ENCODE peak calls at places on chromosomes 12 and 14, in four cellular contexts. One of them, this sample, is unnamed.

GRCh38 chr14:37094502-37094901 is 77.9 kb downstream of the SLC25A21 start:
- DNase-seq in AG04449: no peak
- DNase-seq in A549: no peak
- DNase-seq in ovary: no peak
- DNase-seq in this sample: no peak

GRCh38 chr14:24098229-24098926 is 4.3 kb downstream of the PCK2 start:
- DNase-seq in A549: no peak
- DNase-seq in AG04449: no peak
- DNase-seq in ovary: no peak
- DNase-seq in this sample: no peak

GRCh38 chr12:30043151-30043550 is 259.4 kb upstream of the TMTC1 start:
- DNase-seq in AG04449: no peak
- DNase-seq in A549: no peak
- DNase-seq in ovary: no peak
- DNase-seq in this sample: no peak

GRCh38 chr14:100168515-100168914 is 9.1 kb upstream of the DEGS2 start:
- DNase-seq in AG04449: no peak
- DNase-seq in ovary: no peak
- DNase-seq in A549: no peak
- DNase-seq in this sample: no peak

GRCh38 chr12:83886479-83886878 is 1026.1 kb downstream of the SLC6A15 start:
- DNase-seq in ovary: no peak
- DNase-seq in A549: no peak
- DNase-seq in AG04449: no peak
- DNase-seq in this sample: no peak

GRCh38 chr14:61107896-61108295 is 126.9 kb downstream of the SLC38A6 start:
- DNase-seq in ovary: no peak
- DNase-seq in A549: no peak
- DNase-seq in AG04449: no peak
- DNase-seq in this sample: no peak

GRCh38 chr12:130307859-130308258 is 29.8 kb upstream of the PIWIL1 start:
- DNase-seq in AG04449: no peak
- DNase-seq in ovary: no peak
- DNase-seq in A549: no peak
- DNase-seq in this sample: no peak

GRCh38 chr14:59337151-59337611 is 128.0 kb downstream of the GPR135 start:
- DNase-seq in A549: no peak
- DNase-seq in AG04449: no peak
- DNase-seq in ovary: peak
- DNase-seq in this sample: no peak

GRCh38 chr12:2624543-2625266 is 170.1 kb upstream of the FKBP4 start:
- DNase-seq in ovary: no peak
- DNase-seq in A549: no peak
- DNase-seq in AG04449: no peak
- DNase-seq in this sample: peak

GRCh38 chr14:62645649-62646048 is 399.6 kb downstream of the KCNH5 start:
- DNase-seq in ovary: no peak
- DNase-seq in AG04449: no peak
- DNase-seq in A549: no peak
- DNase-seq in this sample: no peak

GRCh38 chr12:120583478-120584030 is 2.4 kb upstream of the POP5 start:
- DNase-seq in ovary: peak
- DNase-seq in A549: peak
- DNase-seq in AG04449: no peak
- DNase-seq in this sample: peak

GRCh38 chr12:52139579-52140062 is 52.2 kb downstream of the KRT80 start:
- DNase-seq in ovary: no peak
- DNase-seq in AG04449: no peak
- DNase-seq in A549: peak
- DNase-seq in this sample: peak

GRCh38 chr12:131001493-131001892 is 47.8 kb downstream of the ADGRD1 start:
- DNase-seq in A549: no peak
- DNase-seq in ovary: no peak
- DNase-seq in AG04449: no peak
- DNase-seq in this sample: no peak

GRCh38 chr14:53894456-53894855 is 62.2 kb downstream of the BMP4 start:
- DNase-seq in A549: no peak
- DNase-seq in ovary: no peak
- DNase-seq in AG04449: no peak
- DNase-seq in this sample: no peak

GRCh38 chr12:42504049-42504448 is 85.5 kb downstream of the PRICKLE1 start:
- DNase-seq in A549: no peak
- DNase-seq in ovary: peak
- DNase-seq in AG04449: no peak
- DNase-seq in this sample: peak

GRCh38 chr12:112978163-112979081 is at the start of gene OAS2:
- DNase-seq in A549: no peak
- DNase-seq in AG04449: peak
- DNase-seq in ovary: no peak
- DNase-seq in this sample: no peak

GRCh38 chr12:48454675-48455074 is 17.7 kb upstream of the ANP32D start:
- DNase-seq in ovary: no peak
- DNase-seq in A549: no peak
- DNase-seq in AG04449: no peak
- DNase-seq in this sample: no peak

DNA sequence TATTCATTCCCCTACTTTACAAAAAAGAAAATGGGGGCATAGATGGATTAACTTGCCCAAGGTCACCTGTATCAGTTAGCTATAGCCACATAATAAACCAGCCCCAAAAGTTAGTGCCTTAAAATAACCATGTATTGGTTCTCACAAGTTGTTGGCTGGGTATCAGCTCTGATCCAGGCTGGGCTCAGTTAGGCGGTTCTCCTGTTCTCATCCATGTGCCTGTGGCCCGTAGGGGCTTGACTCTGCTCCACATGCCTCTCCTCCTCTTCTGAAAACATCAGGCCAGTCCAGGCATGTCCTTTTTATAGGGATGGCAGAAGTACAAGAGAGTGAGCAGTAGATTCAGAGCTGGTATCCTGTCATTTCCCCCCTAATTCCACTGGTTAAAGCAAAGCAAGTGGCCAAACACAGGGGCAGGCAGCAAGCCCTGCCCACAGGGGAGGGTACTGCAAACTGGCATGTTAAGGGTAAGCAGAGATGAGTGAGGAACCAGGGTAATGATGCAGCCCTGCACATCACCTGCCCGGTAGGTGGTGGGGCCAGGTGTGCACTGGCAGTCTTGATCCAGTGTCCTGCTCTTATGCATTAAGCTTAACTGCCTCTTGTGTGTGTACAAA is 47.9 kb upstream of the TUNAR start:
- DNase-seq in AG04449: no peak
- DNase-seq in A549: no peak
- DNase-seq in ovary: no peak
- DNase-seq in this sample: no peak
- H3K4me3 ChIP-seq in AG04449: no peak
- H3K4me3 ChIP-seq in A549: no peak
- H3K4me3 ChIP-seq in ovary: no peak
- H3K4me3 ChIP-seq in this sample: no peak

GRCh38 chr12:865614-866013 is 83.9 kb downstream of the RAD52 start:
- DNase-seq in ovary: no peak
- DNase-seq in A549: no peak
- DNase-seq in AG04449: no peak
- DNase-seq in this sample: no peak
- TF ChIP-seq CTCF in ovary: no peak
- TF ChIP-seq CTCF in A549: no peak
- TF ChIP-seq CTCF in AG04449: no peak
- TF ChIP-seq CTCF in this sample: no peak

GRCh38 chr14:26966942-26967341 is 369.1 kb upstream of the NOVA1 start:
- DNase-seq in AG04449: no peak
- DNase-seq in A549: no peak
- DNase-seq in ovary: no peak
- DNase-seq in this sample: no peak
- H3K4me3 ChIP-seq in AG04449: no peak
- H3K4me3 ChIP-seq in A549: no peak
- H3K4me3 ChIP-seq in ovary: no peak
- H3K4me3 ChIP-seq in this sample: no peak

GRCh38 chr12:16495196-16495595 is 110.8 kb downstream of the LMO3 start:
- DNase-seq in A549: no peak
- DNase-seq in AG04449: no peak
- DNase-seq in ovary: no peak
- DNase-seq in this sample: no peak

GRCh38 chr12:16492820-16493797 is 112.9 kb downstream of the LMO3 start:
- DNase-seq in A549: no peak
- DNase-seq in AG04449: no peak
- DNase-seq in ovary: no peak
- DNase-seq in this sample: no peak

GRCh38 chr12:16492240-16492639 is 113.7 kb downstream of the LMO3 start:
- DNase-seq in ovary: no peak
- DNase-seq in A549: no peak
- DNase-seq in AG04449: no peak
- DNase-seq in this sample: no peak
- TF ChIP-seq CTCF in ovary: no peak
- TF ChIP-seq CTCF in A549: no peak
- TF ChIP-seq CTCF in AG04449: no peak
- TF ChIP-seq CTCF in this sample: no peak

DNA sequence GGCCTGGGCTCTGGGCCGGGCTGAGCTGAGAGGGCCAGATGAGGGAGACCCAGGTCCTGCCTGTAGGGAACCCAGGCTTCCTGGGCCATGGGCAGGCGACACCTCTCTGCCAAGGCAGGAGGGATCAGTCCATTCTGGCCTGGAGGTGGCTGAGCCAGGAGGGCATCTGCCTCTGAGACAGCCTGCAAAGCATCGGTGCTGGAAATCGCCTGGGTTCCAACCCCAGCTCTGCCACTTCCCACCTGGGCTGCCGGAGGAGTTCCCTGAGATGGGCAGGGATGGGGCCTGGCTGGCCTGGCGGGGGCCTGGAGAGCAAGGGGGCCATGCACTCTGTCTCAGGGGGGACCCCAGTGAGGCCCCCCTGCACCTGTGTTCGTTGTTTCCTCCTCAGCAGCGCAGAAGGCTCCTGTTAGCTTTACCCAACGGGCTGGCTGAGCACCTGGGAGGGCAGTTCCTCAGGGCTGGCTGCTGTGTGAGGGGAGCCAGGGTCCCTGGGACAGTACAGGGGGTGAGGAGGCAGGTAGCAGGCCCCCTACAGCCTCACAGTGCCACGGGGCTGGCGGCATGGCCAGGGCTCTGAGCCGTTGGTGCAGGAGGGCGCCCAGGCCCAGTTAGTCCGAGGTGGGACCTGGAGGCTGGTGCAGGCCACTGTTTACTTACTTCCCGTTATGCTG is 50.5 kb downstream of the KIF26A start:
- DNase-seq in AG04449: no peak
- DNase-seq in A549: no peak
- DNase-seq in ovary: no peak
- DNase-seq in this sample: no peak
- H3K4me3 ChIP-seq in AG04449: no peak
- H3K4me3 ChIP-seq in A549: no peak
- H3K4me3 ChIP-seq in ovary: no peak
- H3K4me3 ChIP-seq in this sample: no peak

GRCh38 chr14:35384386-35385041 is 20.0 kb downstream of the NFKBIA start:
- DNase-seq in AG04449: peak
- DNase-seq in A549: no peak
- DNase-seq in ovary: peak
- DNase-seq in this sample: no peak
- TF ChIP-seq CTCF in AG04449: no peak
- TF ChIP-seq CTCF in A549: no peak
- TF ChIP-seq CTCF in ovary: no peak
- TF ChIP-seq CTCF in this sample: no peak

GRCh38 chr12:92146865-92147264 is 1.2 kb upstream of the BTG1 start:
- DNase-seq in AG04449: no peak
- DNase-seq in A549: no peak
- DNase-seq in ovary: no peak
- DNase-seq in this sample: no peak
- H3K4me3 ChIP-seq in AG04449: peak
- H3K4me3 ChIP-seq in A549: peak
- H3K4me3 ChIP-seq in ovary: peak
- H3K4me3 ChIP-seq in this sample: peak

DNA sequence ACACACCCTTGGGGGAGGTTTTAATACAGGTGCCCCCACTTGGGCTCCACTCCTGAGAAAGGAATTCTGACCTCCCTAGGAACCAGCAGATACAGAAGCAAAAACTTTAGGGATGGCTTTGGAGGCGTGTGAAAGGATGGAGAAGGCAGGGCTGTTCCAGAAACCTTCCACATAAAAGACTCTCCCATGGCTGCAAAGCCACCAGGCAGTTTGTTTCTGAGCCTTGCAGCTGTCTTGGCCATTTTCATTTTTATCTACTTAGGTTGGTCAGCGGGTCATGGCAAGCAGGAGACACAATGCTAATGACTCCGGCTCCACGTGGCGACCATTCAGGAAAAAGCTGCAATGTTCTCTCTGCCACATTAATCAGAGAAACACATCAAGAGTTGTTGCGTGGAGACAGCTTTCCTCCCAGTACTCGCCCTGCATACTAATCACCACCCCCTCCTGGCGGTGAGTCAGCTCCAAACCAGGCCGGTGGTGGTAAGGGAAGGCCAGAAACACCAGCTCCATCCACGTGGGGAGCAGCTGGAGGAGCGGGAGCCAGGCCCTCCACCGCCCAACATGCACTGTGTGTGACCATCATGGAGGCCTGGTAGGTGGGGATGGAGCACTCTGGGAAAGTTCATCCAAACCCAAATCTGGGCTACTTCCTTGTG is 30.9 kb upstream of the IRF2BPL start:
- DNase-seq in A549: peak
- DNase-seq in ovary: no peak
- DNase-seq in AG04449: no peak
- DNase-seq in this sample: peak
- TF ChIP-seq CTCF in A549: no peak
- TF ChIP-seq CTCF in ovary: no peak
- TF ChIP-seq CTCF in AG04449: peak
- TF ChIP-seq CTCF in this sample: peak

GRCh38 chr14:105015242-105015641 is 5.6 kb downstream of the CDCA4 start:
- DNase-seq in ovary: no peak
- DNase-seq in AG04449: no peak
- DNase-seq in A549: no peak
- DNase-seq in this sample: no peak
- H3K4me3 ChIP-seq in ovary: no peak
- H3K4me3 ChIP-seq in AG04449: no peak
- H3K4me3 ChIP-seq in A549: no peak
- H3K4me3 ChIP-seq in this sample: no peak

GRCh38 chr14:75476274-75476995 is 45.8 kb upstream of the BATF start:
- DNase-seq in A549: no peak
- DNase-seq in ovary: peak
- DNase-seq in AG04449: no peak
- DNase-seq in this sample: no peak
- TF ChIP-seq CTCF in A549: no peak
- TF ChIP-seq CTCF in ovary: no peak
- TF ChIP-seq CTCF in AG04449: no peak
- TF ChIP-seq CTCF in this sample: no peak